ENCODE peak calls at places on chromosomes 1 and 21, in seven cellular contexts. N is neuronal stem cell, Q is IMR-90, X is small intestine, Z is psoas muscle, U is H7, E is esophagus squamous epithelium. S is an unnamed sample. For H3K27me3, the result is how much of the 10 kb centered on the place peaks cover.

GRCh38 chr1:223487514-223488259 is 94.5 kb downstream of the CCDC185 start:
- DNase-seq in E (no peak), U (peak), N (no peak), Z (no peak), Q (no peak), X (no peak), S (no peak)

GRCh38 chr21:45788635-45789506 is 145.3 kb downstream of the PCBP3 start:
- DNase-seq in Z (no peak), E (no peak), Q (peak), N (no peak), X (no peak), U (no peak), S (no peak)

GRCh38 chr1:86466986-86467385 is 1.7 kb upstream of the CLCA1 start:
- DNase-seq in Q (no peak), E (no peak), N (no peak), X (no peak), Z (no peak), U (no peak), S (no peak)

GRCh38 chr1:45954401-45954847 is 151.0 kb downstream of the MAST2 start:
- DNase-seq in E (no peak), U (no peak), X (peak), Z (no peak), Q (peak), N (no peak), S (no peak)

GRCh38 chr1:51423098-51423821 is 92.9 kb upstream of the TTC39A start:
- DNase-seq in N (no peak), X (no peak), E (no peak), Q (peak), Z (no peak), U (no peak), S (no peak)

GRCh38 chr1:67404212-67404620 is 26.0 kb downstream of the SERBP1 start:
- DNase-seq in Q (peak), E (no peak), Z (no peak), U (no peak), X (no peak), N (no peak), S (no peak)

GRCh38 chr1:201245082-201245481 is 38.2 kb upstream of the PKP1 start:
- DNase-seq in X (peak), Z (no peak), Q (no peak), N (no peak), U (no peak), E (no peak), S (no peak)

GRCh38 chr1:114150016-114150415 is 3.7 kb downstream of the SYT6 start:
- DNase-seq in E (no peak), X (no peak), Z (no peak), U (no peak), Q (no peak), N (no peak), S (no peak)

GRCh38 chr1:94634977-94635416 is 93.4 kb upstream of the F3 start:
- DNase-seq in E (no peak), Z (no peak), U (no peak), X (no peak), Q (no peak), N (no peak), S (no peak)

DNA sequence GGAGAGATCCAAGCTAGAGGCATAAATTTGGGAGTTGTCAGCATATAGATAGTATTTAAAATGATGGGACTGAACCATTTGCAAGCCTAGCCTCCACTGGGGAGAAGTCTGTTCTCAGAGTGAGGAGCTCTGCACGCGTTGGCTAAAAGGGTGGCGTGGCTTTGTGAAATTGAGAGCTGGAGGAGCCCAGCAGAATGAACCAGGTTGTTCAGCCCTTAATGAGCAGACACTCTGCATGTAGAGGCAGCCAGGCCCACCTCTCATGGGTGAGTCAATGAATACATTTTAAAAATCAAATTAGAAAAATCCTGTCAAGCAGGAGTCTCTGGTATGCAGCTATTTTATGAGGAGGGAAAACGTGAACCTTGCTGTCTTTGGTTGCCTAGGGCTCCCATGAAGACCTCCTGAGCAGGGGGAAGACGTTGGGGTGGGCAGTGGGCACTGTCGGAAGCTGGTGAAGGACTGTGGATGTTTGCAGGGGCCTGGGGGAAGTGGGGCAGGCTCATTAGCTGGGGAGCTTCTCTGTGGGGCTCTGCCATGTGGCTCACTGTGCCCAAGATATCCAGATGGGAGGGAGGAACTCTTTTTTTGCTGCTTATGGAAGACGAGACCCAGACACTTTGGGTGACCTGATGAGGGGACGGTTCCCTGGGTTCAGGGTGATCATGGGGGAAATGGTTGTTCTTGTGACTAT is 18.8 kb downstream of the TMCC2 start:
- DNase-seq in Z (peak), U (no peak), N (no peak), E (no peak), X (no peak), Q (no peak), S (peak)
- H3K27me3 ChIP-seq in Z (under half), U (under half), N (under half), E (under half), X (under half), Q (under half), S (under half)

DNA sequence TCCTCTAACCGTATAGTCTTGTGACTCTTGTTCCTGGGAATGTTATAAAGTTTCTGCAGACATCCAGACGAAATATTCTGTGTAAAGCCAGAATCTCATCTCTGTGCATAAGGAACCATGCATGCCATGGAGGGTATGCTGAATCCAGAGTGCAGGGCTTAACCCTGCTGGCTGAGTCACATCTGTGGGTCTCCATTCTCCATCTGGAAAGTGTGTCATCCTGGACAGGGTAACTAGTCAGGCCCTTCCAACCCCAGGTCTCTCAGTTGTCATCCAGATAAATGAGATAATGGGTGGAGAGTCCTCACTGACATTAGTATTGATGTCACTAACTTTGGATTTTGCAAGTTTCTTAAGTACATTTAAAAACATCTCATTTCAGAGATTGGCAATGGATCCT is 48.8 kb downstream of the ATP5PO start:
- DNase-seq in X (no peak), Q (peak), Z (no peak), N (no peak), U (no peak), E (no peak), S (peak)
- H3K27me3 ChIP-seq in X (under half), Q (under half), Z (under half), N (under half), U (under half), E (under half), S (under half)

GRCh38 chr1:53541761-53542550 is 82.8 kb downstream of the DMRTB1 start:
- DNase-seq in X (peak), N (no peak), U (peak), E (no peak), Q (peak), Z (peak), S (peak)

GRCh38 chr1:53539226-53539625 is 80.0 kb downstream of the DMRTB1 start:
- DNase-seq in E (no peak), Z (no peak), N (no peak), U (no peak), X (no peak), Q (no peak), S (no peak)

GRCh38 chr1:53540604-53541262 is 81.5 kb downstream of the DMRTB1 start:
- DNase-seq in U (no peak), Q (no peak), N (no peak), X (no peak), E (no peak), Z (peak), S (peak)

GRCh38 chr1:53541263-53541625 is 82.0 kb downstream of the DMRTB1 start:
- DNase-seq in X (no peak), Z (peak), E (no peak), U (no peak), Q (no peak), N (no peak), S (peak)

GRCh38 chr1:53539711-53540603 is 80.8 kb downstream of the DMRTB1 start:
- DNase-seq in Q (no peak), Z (peak), E (no peak), X (no peak), N (no peak), U (peak), S (no peak)
- H3K27me3 ChIP-seq in Q (under half), Z (under half), E (under half), X (under half), N (under half), U (under half), S (under half)

GRCh38 chr1:29120955-29121485 is 2.7 kb downstream of the TMEM200B start:
- DNase-seq in U (peak), Q (peak), N (peak), Z (peak), E (no peak), X (peak), S (no peak)
- H3K27me3 ChIP-seq in U (under half), Q (under half), N (under half), Z (under half), E (under half), X (under half), S (under half)

GRCh38 chr1:197912739-197913494 is 4.3 kb upstream of the LHX9 start:
- DNase-seq in X (no peak), N (peak), U (peak), Z (no peak), Q (no peak), E (no peak), S (no peak)

GRCh38 chr1:197910120-197911110 is 6.8 kb upstream of the LHX9 start:
- DNase-seq in E (no peak), X (no peak), Z (no peak), U (peak), Q (no peak), N (peak), S (no peak)

GRCh38 chr1:197913495-197914276 is 3.5 kb upstream of the LHX9 start:
- DNase-seq in N (peak), X (no peak), U (peak), Q (no peak), Z (no peak), E (no peak), S (no peak)

GRCh38 chr1:197911172-197911856 is 5.9 kb upstream of the LHX9 start:
- DNase-seq in N (peak), U (peak), Z (peak), E (no peak), Q (no peak), X (no peak), S (no peak)

GRCh38 chr1:197911857-197912696 is 5.1 kb upstream of the LHX9 start:
- DNase-seq in E (no peak), N (peak), X (no peak), Q (no peak), U (peak), Z (no peak), S (no peak)
- H3K27me3 ChIP-seq in E (half or more), N (half or more), X (under half), Q (half or more), U (half or more), Z (half or more), S (under half)

GRCh38 chr1:18197299-18197698 is 89.7 kb downstream of the IGSF21 start:
- DNase-seq in N (no peak), Q (no peak), U (no peak), E (no peak), Z (no peak), X (no peak), S (no peak)
- H3K27me3 ChIP-seq in N (under half), Q (under half), U (under half), E (under half), Z (under half), X (under half), S (under half)

DNA sequence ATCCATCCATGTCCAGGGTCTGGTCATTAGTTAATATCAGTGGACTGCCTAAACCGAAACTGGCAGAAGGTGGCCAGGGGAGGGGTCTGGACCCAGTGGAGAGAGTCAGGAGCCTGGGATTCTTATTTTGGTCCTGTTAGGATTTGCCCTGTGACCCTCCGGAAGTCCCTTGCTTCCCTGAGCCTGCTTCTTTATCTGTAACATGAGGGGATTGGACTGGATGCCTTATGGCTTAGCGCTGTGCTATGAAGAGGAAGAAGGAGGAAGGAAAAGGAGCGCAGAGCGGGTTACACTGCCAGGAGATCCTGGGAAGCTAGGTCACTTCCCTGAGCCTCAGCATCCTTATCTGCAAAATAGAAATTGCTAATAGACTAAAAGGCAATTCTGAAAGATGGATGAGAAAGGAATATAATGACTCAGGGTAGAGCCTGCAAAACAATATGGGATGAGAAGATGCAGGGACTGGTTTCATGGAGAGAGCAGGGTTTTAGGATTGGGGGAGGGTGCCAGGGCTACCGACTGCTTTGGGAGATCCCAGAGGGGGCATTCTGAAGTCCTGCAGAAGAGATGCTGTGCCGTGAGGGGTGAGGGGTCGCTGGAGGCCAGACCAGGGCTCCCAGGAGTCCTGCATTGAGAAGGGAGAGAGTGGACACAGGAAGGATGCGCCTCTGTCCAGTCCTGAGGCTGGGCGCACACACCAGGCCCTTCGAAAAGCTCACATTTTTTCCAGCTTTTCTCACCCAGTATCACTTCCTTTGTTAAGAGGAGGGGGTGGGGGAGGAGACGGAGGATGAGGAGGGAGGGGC is 457 bp upstream of the ADORA1 start:
- DNase-seq in E (no peak), N (no peak), X (no peak), Z (no peak), U (no peak), Q (peak), S (peak)
- H3K27me3 ChIP-seq in E (under half), N (under half), X (under half), Z (under half), U (under half), Q (under half), S (under half)

DNA sequence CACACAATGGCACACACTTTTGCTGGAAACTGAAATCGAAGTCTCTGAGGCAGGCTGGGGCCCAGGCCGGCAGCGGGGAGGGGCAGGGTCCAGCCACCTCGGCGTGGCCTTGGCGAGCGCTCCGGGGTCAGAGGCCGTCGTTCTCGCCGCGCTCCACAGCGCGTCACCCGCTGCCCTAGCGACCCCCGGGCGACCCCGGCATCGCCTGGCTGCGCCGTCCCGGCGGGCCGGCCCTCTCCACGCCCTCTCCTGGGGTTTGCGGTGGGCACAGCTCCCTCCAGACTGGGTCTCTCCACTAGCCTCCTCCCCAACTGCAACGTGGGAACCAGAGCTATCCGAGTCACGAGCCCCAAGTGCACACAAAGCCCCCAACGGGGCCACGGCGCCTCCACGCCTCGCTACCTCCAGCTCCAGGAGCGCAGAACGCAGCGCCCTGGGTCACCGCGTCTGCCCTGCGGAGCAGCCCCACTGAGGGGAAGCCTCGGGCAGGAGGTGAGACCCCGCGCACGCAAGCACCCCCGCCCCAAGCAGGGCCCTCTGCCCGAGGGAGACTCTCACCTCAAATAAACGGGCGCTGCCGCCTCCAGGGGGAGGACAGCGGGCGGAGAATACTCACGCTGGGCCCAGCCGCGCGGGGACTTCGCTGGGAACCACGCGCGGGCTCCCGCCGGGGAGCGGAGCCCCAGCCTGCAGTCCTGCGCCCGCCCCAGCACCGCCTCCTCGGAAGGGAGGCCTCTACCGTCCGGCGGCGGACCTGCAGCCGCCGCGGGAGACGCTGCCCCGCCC is 134.0 kb upstream of the BARHL2 start:
- DNase-seq in E (no peak), Z (peak), X (peak), N (no peak), Q (peak), U (peak), S (peak)
- H3K27me3 ChIP-seq in E (under half), Z (under half), X (under half), N (under half), Q (under half), U (under half), S (under half)

S was measured in aorta.